ENCODE peak calls at places on chromosome 1, in ten cellular contexts. W is mucosa of descending colon, V is endodermal cell, I is WTC11, O is lower lobe of right lung, M is GM12865, K is testis, A is osteoblast, G is AG09309, F is tibial nerve. J is an unnamed sample.

GRCh38 chr1:151803915-151804314 is 1.3 kb downstream of the LINGO4 start:
- DNase-seq in K (no peak), F (no peak), M (no peak), W (no peak), I (no peak), G (no peak), O (no peak), V (peak; percentile 26), A (no peak), J (no peak)

GRCh38 chr1:98386675-98387440 is 274.7 kb upstream of the SNX7 start:
- DNase-seq in M (no peak), W (peak; percentile 26), A (no peak), F (no peak), V (peak; percentile 43), K (no peak), G (no peak), I (no peak), O (no peak), J (no peak)

GRCh38 chr1:8712413-8713229 is 104.8 kb downstream of the RERE start:
- DNase-seq in M (peak; percentile 43), G (peak; percentile 86), W (no peak), I (no peak), O (no peak), K (no peak), F (no peak), V (no peak), A (peak; percentile 87), J (no peak)

GRCh38 chr1:234934611-234935033 is 194.0 kb downstream of the TOMM20 start:
- DNase-seq in A (peak; percentile 83), F (no peak), W (no peak), G (no peak), V (no peak), K (peak; percentile 19), I (no peak), M (no peak), O (no peak), J (no peak)

GRCh38 chr1:10696977-10697376 is 99.5 kb downstream of the CASZ1 start:
- DNase-seq in A (no peak), K (no peak), V (no peak), F (no peak), M (no peak), G (no peak), O (no peak), W (no peak), I (no peak), J (no peak)

GRCh38 chr1:50080904-50081586 is 27.7 kb upstream of the ELAVL4 start:
- DNase-seq in V (peak; percentile 55), I (peak; percentile 27), M (no peak), K (peak; percentile 25), F (no peak), A (no peak), G (no peak), W (no peak), O (no peak), J (no peak)

GRCh38 chr1:75338974-75339483 is 204.8 kb downstream of the LHX8 start:
- DNase-seq in M (peak; percentile 67), V (no peak), F (no peak), W (no peak), O (no peak), A (no peak), K (no peak), I (no peak), G (no peak), J (no peak)

GRCh38 chr1:157960773-157961172 is 32.7 kb upstream of the KIRREL1 start:
- DNase-seq in W (no peak), O (no peak), G (no peak), A (no peak), K (no peak), V (no peak), I (peak; percentile 18), F (no peak), M (no peak), J (no peak)

GRCh38 chr1:30872948-30873263 is 35.7 kb downstream of the SDC3 start:
- DNase-seq in V (no peak), M (no peak), W (no peak), F (no peak), O (no peak), K (no peak), I (no peak), G (no peak), A (no peak), J (no peak)

GRCh38 chr1:228082975-228083870 is 715 bp downstream of the ARF1 start:
- DNase-seq in M (peak; percentile 61), F (peak; percentile 49), V (peak; percentile 72), G (no peak), K (peak; percentile 47), O (peak; percentile 79), A (peak; percentile 79), W (peak; percentile 78), I (no peak), J (peak; percentile 43)

GRCh38 chr1:206059354-206059915 is 6.5 kb downstream of the RHEX start:
- DNase-seq in I (no peak), A (peak; percentile 6), G (no peak), V (peak; percentile 15), W (no peak), K (no peak), M (no peak), F (no peak), O (no peak), J (no peak)

GRCh38 chr1:59915516-59915915 is 11.1 kb downstream of the CYP2J2 start:
- DNase-seq in A (no peak), G (no peak), I (no peak), W (no peak), K (no peak), O (no peak), F (no peak), V (no peak), M (no peak), J (no peak)

GRCh38 chr1:213419369-213420030 is 368.5 kb downstream of the RPS6KC1 start:
- DNase-seq in W (no peak), F (no peak), G (no peak), V (no peak), M (no peak), K (no peak), O (no peak), A (no peak), I (no peak), J (no peak)
- TF ChIP-seq CTCF in W (no peak), F (no peak), G (no peak), V (no peak), M (no peak), K (no peak), O (no peak), A (no peak), I (no peak), J (no peak)

GRCh38 chr1:40664791-40665190 is 691 bp downstream of the RIMS3 start:
- DNase-seq in K (no peak), O (no peak), I (no peak), A (peak; percentile 77), F (no peak), W (no peak), M (no peak), G (no peak), V (no peak), J (no peak)

GRCh38 chr1:40663324-40664166 is 1.9 kb downstream of the RIMS3 start:
- DNase-seq in F (no peak), G (no peak), K (no peak), W (no peak), V (no peak), I (peak; percentile 39), O (no peak), A (peak; percentile 81), M (no peak), J (peak; percentile 24)

GRCh38 chr1:40662864-40663263 is 2.6 kb downstream of the RIMS3 start:
- DNase-seq in O (no peak), A (peak; percentile 91), M (no peak), F (no peak), K (no peak), V (no peak), I (no peak), W (no peak), G (no peak), J (no peak)

GRCh38 chr1:40664167-40664537 is 1.3 kb downstream of the RIMS3 start:
- DNase-seq in G (no peak), V (no peak), F (no peak), K (no peak), I (no peak), A (peak; percentile 80), O (no peak), W (no peak), M (no peak), J (no peak)

DNA sequence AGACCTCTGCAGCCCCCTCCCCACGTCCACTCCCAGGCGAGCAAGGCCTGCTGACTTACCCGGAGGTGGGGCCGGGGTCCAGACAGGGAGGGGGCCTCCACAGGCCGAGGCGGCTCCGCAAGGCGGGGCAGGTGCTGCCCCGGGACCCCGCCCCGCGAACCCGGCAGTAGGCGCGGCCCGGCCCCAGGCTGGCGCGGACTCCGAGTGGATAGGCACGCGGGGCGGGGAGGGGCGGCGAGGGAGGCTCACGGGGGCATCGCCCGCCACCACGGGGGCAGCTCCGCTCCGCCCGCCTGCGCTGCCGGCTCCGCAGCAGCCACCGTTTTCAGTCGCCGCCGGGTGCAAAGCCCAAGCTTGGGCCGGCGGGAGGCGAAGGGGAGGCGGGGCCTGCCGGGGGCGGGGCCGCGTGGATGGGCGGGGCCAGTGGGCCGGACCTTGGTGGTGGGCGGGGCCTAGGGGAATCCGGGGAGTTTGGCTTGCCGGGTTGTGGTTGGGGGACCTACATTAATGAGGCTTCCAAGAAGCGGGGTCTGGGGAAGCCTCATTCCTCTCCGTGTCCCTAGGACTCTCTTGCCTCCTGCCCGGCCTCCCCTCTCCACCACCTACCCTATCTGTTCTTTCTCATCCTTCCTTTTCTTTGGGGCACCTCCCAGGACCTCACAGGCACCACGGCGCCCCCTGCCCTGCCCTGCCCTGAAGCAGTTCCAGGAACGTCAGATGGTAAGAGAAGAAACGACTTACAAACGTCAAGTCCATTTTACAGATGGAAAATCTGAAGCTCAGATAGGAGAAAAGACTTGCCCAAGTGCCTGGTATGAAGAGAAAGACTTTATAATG is at the start of gene RIMS3:
- DNase-seq in O (peak; percentile 84), W (peak; percentile 94), K (peak; percentile 81), I (peak; percentile 86), F (peak; percentile 72), A (peak; percentile 98), G (no peak), V (peak; percentile 97), M (peak; percentile 81), J (peak; percentile 93)
- TF ChIP-seq CTCF in O (peak; percentile 11), W (no peak), K (no peak), I (no peak), F (no peak), A (no peak), G (no peak), V (peak; percentile 66), M (peak; percentile 18), J (no peak)

GRCh38 chr1:37501661-37502060 is 12.9 kb downstream of the MEAF6 start:
- DNase-seq in A (no peak), M (no peak), W (no peak), K (peak; percentile 13), V (no peak), F (no peak), G (no peak), O (no peak), I (no peak), J (no peak)
- TF ChIP-seq CTCF in A (no peak), M (no peak), W (no peak), K (no peak), V (no peak), F (no peak), G (no peak), O (no peak), I (no peak), J (no peak)

DNA sequence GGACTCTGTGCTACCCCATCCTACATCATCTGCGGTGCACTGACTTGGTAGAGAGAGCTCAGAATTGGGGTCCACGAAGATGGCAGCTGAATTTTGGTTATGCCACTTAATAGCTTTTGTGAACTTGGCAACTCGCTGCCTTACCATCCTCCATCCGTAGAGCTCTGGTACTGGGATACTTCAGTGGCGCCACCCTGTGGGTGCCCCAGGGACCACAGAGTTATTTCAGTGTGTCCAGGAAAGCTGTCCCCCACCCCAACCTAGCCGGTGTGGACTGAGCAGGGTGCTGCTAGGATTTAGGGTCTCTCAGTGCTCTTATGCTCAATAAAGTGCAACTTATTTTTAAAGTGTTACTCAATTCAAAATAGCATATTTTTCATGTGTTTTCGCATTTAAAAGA is 9.0 kb upstream of the USF1 start:
- DNase-seq in I (no peak), F (no peak), W (no peak), M (no peak), K (no peak), G (no peak), A (peak; percentile 75), V (no peak), O (no peak), J (no peak)
- TF ChIP-seq CTCF in I (peak; percentile 17), F (no peak), W (no peak), M (no peak), K (no peak), G (no peak), A (no peak), V (peak; percentile 53), O (no peak), J (no peak)